ENCODE peak calls at places on chromosomes 6 and 20, in four cellular contexts. M is mucosa of descending colon; I is CD8-positive, alpha-beta T cell; O is astrocyte. P is an unnamed sample.
A peak's percentile ranks its signal among the peaks of the same experiment; 100 is the strongest.

GRCh38 chr6:147285087-147285855 is 81.1 kb downstream of the STXBP5 start:
- DNase-seq in M (no peak), O (peak; percentile 50), I (no peak), P (no peak)

GRCh38 chr20:34776177-34776576 is 49.3 kb downstream of the NCOA6 start:
- DNase-seq in I (no peak), M (no peak), O (no peak), P (no peak)

GRCh38 chr6:13573669-13574110 is 711 bp upstream of the SIRT5 start:
- DNase-seq in M (peak; percentile 60), O (peak; percentile 34), I (no peak), P (peak; percentile 53)

GRCh38 chr6:161152904-161153662 is 120.8 kb downstream of the AGPAT4 start:
- DNase-seq in I (no peak), O (no peak), M (no peak), P (no peak)

GRCh38 chr6:24743944-24744335 is 25.0 kb upstream of the C6orf62 start:
- DNase-seq in I (no peak), M (no peak), O (no peak), P (no peak)

GRCh38 chr6:5851261-5851757 is 155.4 kb downstream of the NRN1 start:
- DNase-seq in M (peak; percentile 82), O (peak; percentile 10), I (peak; percentile 70), P (peak; percentile 47)

GRCh38 chr6:2914318-2914660 is 11.2 kb upstream of the SERPINB9 start:
- DNase-seq in M (peak; percentile 57), I (no peak), O (no peak), P (no peak)

GRCh38 chr20:33624399-33624798 is 37.7 kb upstream of the C20orf144 start:
- DNase-seq in O (no peak), M (no peak), I (no peak), P (no peak)

GRCh38 chr6:44667668-44668390 is 280.3 kb downstream of the CDC5L start:
- DNase-seq in I (no peak), M (peak; percentile 43), O (no peak), P (peak; percentile 22)

GRCh38 chr6:140567469-140567868 is 1193.0 kb upstream of the CITED2 start:
- DNase-seq in M (no peak), O (peak; percentile 51), I (no peak), P (no peak)

GRCh38 chr6:135182993-135183531 is 2.0 kb downstream of the MYB start:
- DNase-seq in M (peak; percentile 91), O (no peak), I (peak; percentile 70), P (peak; percentile 57)

GRCh38 chr20:34562643-34563042 is 4.1 kb downstream of the MAP1LC3A start:
- DNase-seq in I (no peak), M (no peak), O (no peak), P (peak; percentile 22)

GRCh38 chr6:38193486-38194281 is 374.2 kb downstream of the ZFAND3 start:
- DNase-seq in O (no peak), M (no peak), I (no peak), P (no peak)

DNA sequence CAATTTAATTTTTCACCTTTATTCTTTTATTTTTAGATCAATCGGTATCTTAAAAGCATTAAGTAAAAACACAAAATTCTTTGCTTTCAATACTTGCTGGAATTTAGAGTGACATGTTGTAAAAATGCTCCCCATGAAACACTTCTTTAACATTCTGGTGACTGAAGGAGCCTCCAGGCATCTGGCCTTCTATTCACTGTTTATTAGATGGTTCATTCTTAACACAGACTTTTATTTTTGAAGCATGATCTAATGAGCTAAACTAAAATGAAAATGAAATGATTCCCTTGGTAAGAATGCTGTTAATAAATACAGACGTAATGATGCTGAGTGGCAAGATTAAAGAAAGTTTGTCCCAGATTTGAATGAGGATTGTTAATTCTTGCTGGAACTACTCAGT is 698.5 kb downstream of the TENT5A start:
- DNase-seq in I (no peak), M (no peak), O (no peak), P (no peak)
- H3K4me1 ChIP-seq in I (no peaks in the 10 kb centered on the region), M (no peaks in the 10 kb centered on the region), O (no peaks in the 10 kb centered on the region), P (no peaks in the 10 kb centered on the region)

DNA sequence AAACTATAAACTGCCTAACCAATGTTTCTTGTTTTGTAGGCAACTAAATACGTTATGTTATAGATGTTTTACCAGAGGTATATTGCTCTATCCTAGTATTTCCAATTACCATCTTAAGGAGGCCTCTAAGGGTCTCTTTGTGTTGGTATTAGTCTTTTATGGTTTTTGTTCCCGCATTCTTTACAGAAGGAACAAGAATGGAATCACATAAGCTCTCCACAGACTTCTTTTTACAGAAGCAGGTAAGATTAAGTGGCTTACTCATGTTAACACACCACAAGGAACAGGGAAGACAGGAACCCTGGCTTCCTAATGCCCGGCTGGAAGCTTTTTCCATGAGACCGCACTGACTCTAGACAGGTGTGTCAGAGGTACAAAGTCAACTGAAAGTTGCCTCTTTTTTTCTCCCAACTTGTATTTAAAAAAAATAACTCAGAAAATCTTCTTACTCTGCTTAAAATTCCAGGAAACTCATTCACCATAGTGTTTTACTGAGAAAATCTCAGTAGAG is 55.1 kb downstream of the FKBP5 start:
- DNase-seq in O (no peak), M (no peak), I (no peak), P (no peak)
- H3K36me3 ChIP-seq in O (no peaks in the 10 kb centered on the region), M (peaks cover 10% of the 10 kb centered on the region), I (peaks cover 30% of the 10 kb centered on the region), P (peaks cover 52% of the 10 kb centered on the region)

GRCh38 chr20:56389807-56390206 is 2.2 kb downstream of the AURKA start:
- DNase-seq in M (no peak), I (no peak), O (no peak), P (no peak)
- H3K4me1 ChIP-seq in M (peaks cover 22% of the 10 kb centered on the region), I (peaks cover 17% of the 10 kb centered on the region), O (peaks cover 18% of the 10 kb centered on the region), P (peaks cover 18% of the 10 kb centered on the region)

GRCh38 chr20:4987130-4987529 is 14.2 kb downstream of the SLC23A2 start:
- DNase-seq in M (no peak), O (no peak), I (no peak), P (no peak)
- H3K36me3 ChIP-seq in M (no peaks in the 10 kb centered on the region), O (no peaks in the 10 kb centered on the region), I (no peaks in the 10 kb centered on the region), P (no peaks in the 10 kb centered on the region)

P was measured in thyroid gland.